ENCODE peak calls at places on chromosomes 2 and 18, in four cellular contexts. One of them, this sample, is unnamed.

GRCh38 chr2:237604960-237605359 is 14.4 kb upstream of the RAB17 start:
- DNase-seq in endodermal cell: peak; percentile 73
- DNase-seq in CD8-positive, alpha-beta T cell: no peak
- DNase-seq in left cardiac atrium: no peak
- DNase-seq in this sample: no peak

GRCh38 chr2:33467413-33467812 is 9.0 kb upstream of the RASGRP3 start:
- DNase-seq in CD8-positive, alpha-beta T cell: no peak
- DNase-seq in left cardiac atrium: no peak
- DNase-seq in endodermal cell: no peak
- DNase-seq in this sample: no peak

GRCh38 chr2:232029336-232029735 is 67.8 kb downstream of the DIS3L2 start:
- DNase-seq in left cardiac atrium: no peak
- DNase-seq in endodermal cell: no peak
- DNase-seq in CD8-positive, alpha-beta T cell: no peak
- DNase-seq in this sample: no peak

GRCh38 chr2:23385351-23385747 is 370 bp downstream of the KLHL29 start:
- DNase-seq in endodermal cell: peak; percentile 79
- DNase-seq in CD8-positive, alpha-beta T cell: peak; percentile 19
- DNase-seq in left cardiac atrium: peak; percentile 37
- DNase-seq in this sample: peak; percentile 26

GRCh38 chr2:134858245-134858644 is 19.8 kb downstream of the ACMSD start:
- DNase-seq in CD8-positive, alpha-beta T cell: no peak
- DNase-seq in left cardiac atrium: no peak
- DNase-seq in endodermal cell: no peak
- DNase-seq in this sample: no peak

GRCh38 chr2:224069172-224069571 is 30.1 kb upstream of the SERPINE2 start:
- DNase-seq in endodermal cell: no peak
- DNase-seq in left cardiac atrium: peak; percentile 67
- DNase-seq in CD8-positive, alpha-beta T cell: no peak
- DNase-seq in this sample: no peak

GRCh38 chr2:147665035-147665434 is 179.8 kb upstream of the ACVR2A start:
- DNase-seq in left cardiac atrium: no peak
- DNase-seq in endodermal cell: no peak
- DNase-seq in CD8-positive, alpha-beta T cell: no peak
- DNase-seq in this sample: no peak

GRCh38 chr18:8507361-8507760 is 101.9 kb upstream of the RAB12 start:
- DNase-seq in left cardiac atrium: no peak
- DNase-seq in CD8-positive, alpha-beta T cell: no peak
- DNase-seq in endodermal cell: no peak
- DNase-seq in this sample: no peak

GRCh38 chr2:26848336-26849055 is 564 bp downstream of the DPYSL5 start:
- DNase-seq in CD8-positive, alpha-beta T cell: peak; percentile 14
- DNase-seq in left cardiac atrium: no peak
- DNase-seq in endodermal cell: peak; percentile 84
- DNase-seq in this sample: no peak

GRCh38 chr2:2572393-2573204 is 241.5 kb upstream of the MYT1L start:
- DNase-seq in left cardiac atrium: no peak
- DNase-seq in CD8-positive, alpha-beta T cell: no peak
- DNase-seq in endodermal cell: peak; percentile 15
- DNase-seq in this sample: no peak

GRCh38 chr2:164739966-164740365 is 101.7 kb downstream of the COBLL1 start:
- DNase-seq in endodermal cell: no peak
- DNase-seq in left cardiac atrium: no peak
- DNase-seq in CD8-positive, alpha-beta T cell: no peak
- DNase-seq in this sample: no peak

GRCh38 chr2:204615456-204615855 is 70.2 kb downstream of the PARD3B start:
- DNase-seq in CD8-positive, alpha-beta T cell: no peak
- DNase-seq in left cardiac atrium: no peak
- DNase-seq in endodermal cell: no peak
- DNase-seq in this sample: no peak

GRCh38 chr2:102753563-102754159 is 8.2 kb upstream of the TMEM182 start:
- DNase-seq in left cardiac atrium: no peak
- DNase-seq in CD8-positive, alpha-beta T cell: peak; percentile 25
- DNase-seq in endodermal cell: no peak
- DNase-seq in this sample: peak; percentile 13

GRCh38 chr2:172792711-172793110 is 57.1 kb downstream of the RAPGEF4 start:
- DNase-seq in CD8-positive, alpha-beta T cell: no peak
- DNase-seq in endodermal cell: no peak
- DNase-seq in left cardiac atrium: no peak
- DNase-seq in this sample: no peak

GRCh38 chr18:48948112-48949050 is 2.4 kb downstream of the SMAD7 start:
- DNase-seq in left cardiac atrium: peak; percentile 71
- DNase-seq in endodermal cell: peak; percentile 86
- DNase-seq in CD8-positive, alpha-beta T cell: peak; percentile 67
- DNase-seq in this sample: peak; percentile 70

GRCh38 chr2:33859191-33859590 is 260.1 kb upstream of the FAM98A start:
- DNase-seq in left cardiac atrium: no peak
- DNase-seq in CD8-positive, alpha-beta T cell: no peak
- DNase-seq in endodermal cell: no peak
- DNase-seq in this sample: no peak

This sample was measured in transverse colon.